ENCODE peak calls at places on chromosome 16, in eight cellular contexts. M is stomach, S is transverse colon, E is tibial nerve, J is A549, A is ovary, Q is esophagus muscularis mucosa, O is K562. F is an unnamed sample.

GRCh38 chr16:14015948-14016347 is 55.2 kb upstream of the MRTFB start:
- DNase-seq in O (no peak), E (no peak), A (no peak), Q (no peak), M (no peak), J (peak), S (no peak), F (no peak)

GRCh38 chr16:30948956-30949654 is at the start of gene ORAI3:
- DNase-seq in O (peak), Q (no peak), M (peak), J (peak), S (peak), E (peak), A (peak), F (peak)

GRCh38 chr16:53600076-53600475 is 97.1 kb upstream of the AKTIP start:
- DNase-seq in E (no peak), J (no peak), Q (no peak), M (no peak), A (no peak), O (no peak), S (no peak), F (no peak)

GRCh38 chr16:154223-155030 is 2.0 kb downstream of the HBZ start:
- DNase-seq in E (no peak), J (no peak), O (peak), S (peak), M (peak), Q (no peak), A (peak), F (no peak)

GRCh38 chr16:70687172-70687531 is 1.3 kb upstream of the MTSS2 start:
- DNase-seq in A (peak), Q (no peak), M (no peak), E (no peak), S (no peak), J (no peak), O (peak), F (no peak)

GRCh38 chr16:48246066-48246465 is 1.3 kb downstream of the ABCC11 start:
- DNase-seq in A (no peak), E (no peak), Q (no peak), S (no peak), J (no peak), O (no peak), M (no peak), F (no peak)

GRCh38 chr16:67995423-67995822 is 3.9 kb downstream of the DPEP2 start:
- DNase-seq in E (no peak), M (no peak), S (no peak), A (no peak), Q (no peak), O (no peak), J (no peak), F (no peak)

GRCh38 chr16:49828545-49829267 is 27.2 kb downstream of the ZNF423 start:
- DNase-seq in A (peak), E (peak), O (no peak), M (no peak), Q (no peak), S (no peak), J (no peak), F (no peak)

GRCh38 chr16:49454426-49455180 is 81.0 kb downstream of the C16orf78 start:
- DNase-seq in A (no peak), J (no peak), M (peak), Q (no peak), S (no peak), O (no peak), E (no peak), F (peak)

GRCh38 chr16:29702307-29702706 is 23.3 kb downstream of the QPRT start:
- DNase-seq in Q (no peak), S (no peak), E (no peak), J (no peak), A (no peak), M (no peak), O (no peak), F (no peak)

GRCh38 chr16:11806721-11807120 is 9.7 kb upstream of the ZC3H7A start:
- DNase-seq in O (no peak), S (no peak), M (no peak), Q (no peak), A (no peak), E (no peak), J (no peak), F (no peak)

GRCh38 chr16:4754865-4755264 is 12.1 kb downstream of the ZNF500 start:
- DNase-seq in J (no peak), O (no peak), Q (no peak), E (no peak), S (no peak), A (no peak), M (no peak), F (no peak)

GRCh38 chr16:60346256-60346655 is 1612.1 kb upstream of the GOT2 start:
- DNase-seq in M (no peak), O (no peak), Q (no peak), A (no peak), S (no peak), J (no peak), E (no peak), F (no peak)

GRCh38 chr16:49351119-49351518 is 22.5 kb upstream of the C16orf78 start:
- DNase-seq in A (no peak), J (no peak), O (no peak), Q (no peak), M (no peak), E (no peak), S (no peak), F (no peak)

GRCh38 chr16:35203636-35204035 is 1744.2 kb downstream of the TP53TG3F start:
- DNase-seq in A (no peak), Q (no peak), S (no peak), J (no peak), O (no peak), M (no peak), E (no peak), F (no peak)

GRCh38 chr16:10402975-10403374 is 17.1 kb downstream of the ATF7IP2 start:
- DNase-seq in S (no peak), A (no peak), E (no peak), M (no peak), O (no peak), Q (no peak), J (no peak), F (no peak)

GRCh38 chr16:12159028-12159427 is 182.5 kb downstream of the SNX29 start:
- DNase-seq in J (no peak), Q (no peak), A (no peak), S (no peak), O (no peak), M (no peak), E (no peak), F (no peak)

GRCh38 chr16:68116256-68116853 is 31.2 kb downstream of the NFATC3 start:
- DNase-seq in M (no peak), O (peak), E (no peak), A (no peak), S (no peak), Q (no peak), J (peak), F (no peak)

GRCh38 chr16:4811773-4812172 is 9.3 kb upstream of the ROGDI start:
- DNase-seq in S (no peak), J (no peak), Q (no peak), A (no peak), M (no peak), E (no peak), O (no peak), F (no peak)

GRCh38 chr16:4663756-4664465 is 29.5 kb upstream of the NUDT16L1 start:
- DNase-seq in M (peak), Q (no peak), E (peak), A (no peak), O (no peak), J (no peak), S (peak), F (no peak)

GRCh38 chr16:797120-797420 is 3.5 kb downstream of the GNG13 start:
- DNase-seq in Q (no peak), A (no peak), O (peak), J (no peak), E (no peak), M (no peak), S (no peak), F (no peak)

GRCh38 chr16:2529961-2530628 is 1.1 kb downstream of the CEMP1 start:
- DNase-seq in M (no peak), O (no peak), J (no peak), Q (no peak), A (no peak), E (no peak), S (no peak), F (no peak)

GRCh38 chr16:3235856-3236669 is 1.1 kb upstream of the ZNF200 start:
- DNase-seq in M (peak), J (no peak), S (peak), O (peak), E (no peak), Q (no peak), A (peak), F (no peak)

GRCh38 chr16:3058173-3059030 is 7.0 kb upstream of the IL32 start:
- DNase-seq in J (no peak), M (peak), E (peak), Q (no peak), O (no peak), S (peak), A (peak), F (no peak)

GRCh38 chr16:19884611-19885455 is at the start of gene GPRC5B:
- DNase-seq in M (peak), O (peak), S (peak), A (peak), J (peak), E (peak), Q (no peak), F (no peak)

GRCh38 chr16:3383045-3383448 is 17.8 kb downstream of the ZSCAN32 start:
- DNase-seq in E (no peak), Q (no peak), A (no peak), J (no peak), S (no peak), M (no peak), O (no peak), F (no peak)

GRCh38 chr16:79756571-79756970 is 156.0 kb upstream of the MAF start:
- DNase-seq in Q (no peak), O (no peak), A (no peak), E (no peak), M (no peak), S (no peak), J (no peak), F (no peak)

GRCh38 chr16:73057369-73058210 is 9.7 kb upstream of the ZFHX3 start:
- DNase-seq in Q (no peak), S (no peak), M (no peak), E (no peak), A (peak), O (peak), J (no peak), F (no peak)

GRCh38 chr16:83366228-83366627 is 441.6 kb upstream of the HSBP1 start:
- DNase-seq in M (no peak), S (no peak), A (no peak), Q (no peak), O (no peak), E (no peak), J (no peak), F (no peak)

GRCh38 chr16:1532771-1533170 is 695 bp upstream of the TMEM204 start:
- DNase-seq in S (no peak), E (no peak), Q (no peak), O (no peak), M (no peak), A (no peak), J (no peak), F (no peak)

GRCh38 chr16:4936991-4937781 is at the start of gene PPL:
- DNase-seq in Q (no peak), A (peak), J (no peak), E (peak), M (peak), O (peak), S (peak), F (peak)

GRCh38 chr16:30585022-30585399 is 486 bp downstream of the ZNF785 start:
- DNase-seq in S (peak), O (peak), E (no peak), A (no peak), Q (no peak), M (no peak), J (no peak), F (no peak)

GRCh38 chr16:68276223-68276622 is 11.9 kb downstream of the SLC7A6 start:
- DNase-seq in J (no peak), M (no peak), O (no peak), E (no peak), Q (no peak), S (no peak), A (no peak), F (no peak)

GRCh38 chr16:80924372-80924978 is 82.2 kb downstream of the CMC2 start:
- DNase-seq in Q (no peak), M (peak), A (peak), J (peak), E (peak), O (peak), S (peak), F (no peak)

GRCh38 chr16:4937782-4938682 is 1.1 kb upstream of the PPL start:
- DNase-seq in Q (no peak), M (no peak), E (no peak), O (no peak), A (no peak), S (peak), J (no peak), F (no peak)

GRCh38 chr16:81633147-81633619 is 145.9 kb upstream of the PLCG2 start:
- DNase-seq in A (no peak), E (no peak), S (no peak), Q (no peak), O (no peak), M (no peak), J (no peak), F (no peak)

GRCh38 chr16:31074073-31074813 is at the start of the genes ZNF646 and ZNF668:
- DNase-seq in O (peak), E (peak), S (peak), M (peak), A (peak), Q (peak), J (peak), F (peak)

GRCh38 chr16:20774703-20775362 is 11.0 kb downstream of the ACSM3 start:
- DNase-seq in M (peak), O (peak), S (peak), Q (peak), E (no peak), J (peak), A (peak), F (no peak)

GRCh38 chr16:89563639-89564392 is 3.3 kb downstream of the RPL13 start:
- DNase-seq in J (no peak), S (no peak), M (no peak), E (no peak), Q (no peak), A (no peak), O (no peak), F (no peak)
- TF ChIP-seq EP300 in J (no peak), S (no peak), M (no peak), E (no peak), Q (no peak), A (no peak), O (no peak), F (no peak)

GRCh38 chr16:27314161-27314723 is 468 bp downstream of the IL4R start:
- DNase-seq in J (peak), E (no peak), S (peak), M (peak), O (no peak), A (peak), Q (no peak), F (peak)
- TF ChIP-seq EP300 in J (no peak), E (peak), S (no peak), M (no peak), O (no peak), A (no peak), Q (no peak), F (no peak)

GRCh38 chr16:56332464-56333079 is 92.8 kb downstream of the AMFR start:
- DNase-seq in O (peak), A (peak), S (peak), Q (no peak), J (peak), M (peak), E (peak), F (no peak)
- TF ChIP-seq EP300 in O (no peak), A (no peak), S (no peak), Q (no peak), J (no peak), M (no peak), E (no peak), F (no peak)

GRCh38 chr16:66476328-66477027 is 49.4 kb downstream of the BEAN1 start:
- DNase-seq in Q (no peak), E (no peak), S (no peak), O (peak), A (peak), M (no peak), J (peak), F (peak)
- TF ChIP-seq EP300 in Q (no peak), E (no peak), S (no peak), O (no peak), A (no peak), M (no peak), J (no peak), F (no peak)

DNA sequence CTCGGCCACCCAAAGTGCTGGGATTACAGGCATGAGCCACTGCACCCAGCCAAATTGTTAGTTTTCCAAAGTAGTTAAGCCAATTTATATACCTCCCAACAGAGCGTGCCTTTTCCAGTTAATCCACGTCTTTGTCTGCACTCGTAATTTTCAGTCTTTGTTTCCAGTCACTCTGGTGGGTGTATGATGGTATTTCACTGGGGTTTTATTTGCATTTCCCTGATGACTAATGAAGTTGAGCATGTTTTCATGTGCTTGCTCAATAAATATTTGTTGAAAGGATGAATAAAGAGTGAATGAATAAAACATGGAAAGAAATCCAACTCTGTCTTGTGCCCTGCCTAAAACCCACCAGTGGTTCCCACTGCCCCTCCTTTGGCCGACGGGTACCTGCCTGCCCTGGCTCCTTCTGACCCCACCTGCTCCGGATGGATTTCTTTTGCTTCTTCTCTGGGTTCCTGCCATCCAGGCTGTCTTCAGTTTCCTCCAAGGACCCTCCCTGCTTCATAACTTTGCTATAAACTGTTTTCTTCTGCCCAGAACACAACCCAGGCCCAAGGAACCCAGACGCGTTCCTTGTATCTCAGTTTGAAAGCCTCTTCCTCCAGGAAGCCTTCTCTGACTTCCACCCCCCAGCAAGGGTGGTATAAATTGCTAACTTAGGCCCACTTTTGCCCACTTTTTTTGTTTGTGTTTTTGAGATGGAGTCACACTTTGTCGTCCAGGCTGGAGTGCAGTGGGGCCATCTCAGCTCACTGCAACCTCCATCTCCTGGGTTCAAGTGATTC is 3.0 kb upstream of the ABCC1 start:
- DNase-seq in O (no peak), J (peak), M (no peak), S (no peak), Q (no peak), A (no peak), E (no peak), F (no peak)
- TF ChIP-seq EP300 in O (no peak), J (peak), M (no peak), S (no peak), Q (no peak), A (no peak), E (no peak), F (no peak)

GRCh38 chr16:23185661-23186060 is 3.1 kb downstream of the SCNN1G start:
- DNase-seq in A (no peak), Q (no peak), S (no peak), J (no peak), M (peak), O (no peak), E (no peak), F (no peak)

GRCh38 chr16:23182675-23183485 is at the start of gene SCNN1G:
- DNase-seq in E (no peak), S (peak), J (peak), Q (no peak), M (peak), A (no peak), O (no peak), F (no peak)

GRCh38 chr16:23182206-23182674 is 305 bp upstream of the SCNN1G start:
- DNase-seq in E (peak), M (peak), J (peak), O (peak), A (peak), S (peak), Q (no peak), F (no peak)

GRCh38 chr16:23181506-23181905 is 1.0 kb upstream of the SCNN1G start:
- DNase-seq in S (no peak), J (no peak), O (no peak), Q (no peak), A (no peak), M (no peak), E (no peak), F (no peak)

DNA sequence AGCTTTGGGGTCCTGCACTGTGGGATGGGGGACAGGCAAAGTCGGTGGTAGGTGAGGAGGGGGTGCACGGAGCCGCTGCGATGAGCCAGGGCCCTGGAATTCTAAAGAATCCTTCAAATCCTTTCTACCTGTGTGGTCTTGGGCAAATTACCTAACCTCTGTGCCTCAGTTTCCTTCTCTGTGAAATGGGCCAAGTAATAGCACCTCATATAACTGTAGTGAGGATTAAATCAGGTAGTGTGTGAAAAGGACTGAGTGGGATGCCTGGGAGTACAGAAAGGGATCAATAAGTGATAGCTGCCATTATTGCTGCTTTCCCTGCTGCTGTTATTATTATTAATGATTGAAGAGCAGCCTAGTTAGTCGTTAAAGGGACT is 929 bp downstream of the SCNN1G start:
- DNase-seq in M (no peak), O (no peak), E (no peak), Q (no peak), A (no peak), J (no peak), S (no peak), F (no peak)
- TF ChIP-seq EP300 in M (no peak), O (no peak), E (no peak), Q (no peak), A (no peak), J (no peak), S (no peak), F (no peak)

DNA sequence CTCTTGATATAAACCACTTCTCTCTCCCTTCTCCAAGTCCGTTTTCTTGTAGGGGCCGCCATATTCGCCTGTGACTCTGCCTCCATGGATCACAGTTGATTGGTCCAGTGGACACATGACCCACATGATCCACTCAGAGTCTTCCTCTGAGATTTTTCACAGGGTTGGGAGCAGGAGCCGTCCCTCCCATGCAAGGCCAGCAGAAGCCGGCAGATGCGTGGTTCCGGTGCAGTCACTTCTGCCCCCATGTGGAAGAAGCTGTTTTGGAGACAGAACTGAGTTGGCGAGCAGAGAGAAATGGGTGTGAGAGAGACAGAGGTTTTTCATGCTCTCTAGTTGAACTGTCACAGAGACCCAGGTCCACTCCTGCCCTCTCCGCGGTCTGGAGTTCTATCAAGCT is 83.3 kb downstream of the C16orf95 start:
- DNase-seq in Q (no peak), M (no peak), O (peak), E (no peak), A (no peak), J (no peak), S (no peak), F (no peak)
- TF ChIP-seq EP300 in Q (no peak), M (no peak), O (no peak), E (no peak), A (no peak), J (no peak), S (no peak), F (no peak)

GRCh38 chr16:54867302-54867832 is 63.3 kb upstream of the IRX5 start:
- DNase-seq in S (no peak), Q (no peak), J (no peak), E (no peak), A (no peak), M (no peak), O (no peak), F (no peak)
- TF ChIP-seq EP300 in S (no peak), Q (no peak), J (no peak), E (no peak), A (no peak), M (no peak), O (no peak), F (no peak)

GRCh38 chr16:85027349-85027967 is at the start of gene KIAA0513:
- DNase-seq in Q (peak), M (peak), E (peak), J (peak), O (peak), S (peak), A (peak), F (peak)

GRCh38 chr16:85029981-85030381 is 2.4 kb downstream of the KIAA0513 start:
- DNase-seq in O (no peak), A (peak), M (no peak), Q (no peak), S (peak), E (no peak), J (no peak), F (no peak)

GRCh38 chr16:85027968-85028637 is 508 bp downstream of the KIAA0513 start:
- DNase-seq in E (no peak), A (no peak), J (no peak), O (peak), S (peak), Q (no peak), M (no peak), F (peak)

GRCh38 chr16:85029413-85029794 is 1.8 kb downstream of the KIAA0513 start:
- DNase-seq in S (peak), M (no peak), J (no peak), Q (no peak), O (peak), A (no peak), E (no peak), F (no peak)

GRCh38 chr16:85028638-85029412 is 1.2 kb downstream of the KIAA0513 start:
- DNase-seq in E (no peak), O (no peak), J (no peak), A (peak), S (peak), M (peak), Q (no peak), F (no peak)
- TF ChIP-seq EP300 in E (peak), O (no peak), J (no peak), A (no peak), S (no peak), M (no peak), Q (no peak), F (no peak)